ENCODE peak calls at places on chromosomes 7 and 10, in four cellular contexts. X, B, Z and R are unnamed samples.

GRCh38 chr10:7672366-7673134 is 5.8 kb upstream of the ITIH5 start:
- DNase-seq in Z (no peak), B (no peak), X (no peak), R (no peak)

GRCh38 chr7:99733448-99733847 is 1.5 kb downstream of the CYP3A7 start:
- DNase-seq in B (no peak), X (no peak), Z (no peak), R (no peak)

GRCh38 chr7:77538186-77538907 is 1.3 kb downstream of the PTPN12 start:
- DNase-seq in Z (peak; percentile 89), B (peak; percentile 93), X (peak; percentile 83), R (peak; percentile 88)

GRCh38 chr10:78806805-78807221 is 262.0 kb upstream of the ZMIZ1 start:
- DNase-seq in B (no peak), Z (no peak), X (no peak), R (no peak)

GRCh38 chr10:35421553-35422178 is 85.4 kb downstream of the CCNY start:
- DNase-seq in Z (peak; percentile 90), B (peak; percentile 94), X (no peak), R (peak; percentile 71)

GRCh38 chr7:2808891-2809660 is 35.0 kb downstream of the GNA12 start:
- DNase-seq in X (peak; percentile 82), B (no peak), Z (no peak), R (no peak)

GRCh38 chr7:28625446-28625845 is 213.1 kb downstream of the CREB5 start:
- DNase-seq in X (no peak), B (peak; percentile 15), Z (no peak), R (no peak)

GRCh38 chr7:38312776-38313175 is 39.3 kb upstream of the TARP start:
- DNase-seq in Z (no peak), B (no peak), X (no peak), R (no peak)

GRCh38 chr7:82179311-82179710 is 264.3 kb downstream of the CACNA2D1 start:
- DNase-seq in B (peak; percentile 31), X (no peak), Z (no peak), R (no peak)

GRCh38 chr7:134458806-134459698 is at the start of gene AKR1B1:
- DNase-seq in B (peak; percentile 88), X (peak; percentile 95), Z (peak; percentile 82), R (peak; percentile 89)

GRCh38 chr7:155375337-155376277 is 77.9 kb downstream of the INSIG1 start:
- DNase-seq in B (no peak), X (no peak), Z (no peak), R (no peak)

GRCh38 chr7:155750255-155751125 is 61.8 kb downstream of the SHH start:
- DNase-seq in X (no peak), B (no peak), Z (no peak), R (no peak)

GRCh38 chr7:155509025-155509724 is 37.2 kb downstream of the CNPY1 start:
- DNase-seq in X (no peak), Z (no peak), B (no peak), R (no peak)

GRCh38 chr7:38220452-38220851 is 42.4 kb downstream of the STARD3NL start:
- DNase-seq in B (no peak), X (no peak), Z (no peak), R (no peak)

DNA sequence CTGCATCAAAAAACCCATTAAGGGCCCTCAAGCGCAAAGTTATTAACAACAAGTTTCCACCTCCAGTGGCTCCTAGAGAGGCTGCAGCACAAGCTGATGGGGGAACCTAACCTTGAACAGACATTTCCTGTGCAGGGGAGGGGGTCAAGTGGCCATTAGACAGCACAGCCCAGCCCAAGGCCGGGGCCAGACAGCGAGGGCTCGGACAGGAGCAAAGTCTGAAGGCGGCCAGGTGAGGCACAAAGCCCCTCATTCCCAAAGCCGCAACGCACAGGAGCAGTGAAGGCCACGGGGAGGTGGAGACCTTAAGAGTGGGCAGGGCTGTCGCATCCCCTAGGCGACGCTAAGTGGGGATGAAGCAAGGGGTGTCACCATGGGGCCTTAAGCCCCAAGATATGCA is 73.2 kb upstream of the ZNF746 start:
- DNase-seq in Z (no peak), X (no peak), B (no peak), R (no peak)
- H3K36me3 ChIP-seq in Z (peaks cover 2% of the 10 kb centered on the region), X (peaks cover 3% of the 10 kb centered on the region), B (peaks cover 10% of the 10 kb centered on the region), R (peaks cover 12% of the 10 kb centered on the region)

DNA sequence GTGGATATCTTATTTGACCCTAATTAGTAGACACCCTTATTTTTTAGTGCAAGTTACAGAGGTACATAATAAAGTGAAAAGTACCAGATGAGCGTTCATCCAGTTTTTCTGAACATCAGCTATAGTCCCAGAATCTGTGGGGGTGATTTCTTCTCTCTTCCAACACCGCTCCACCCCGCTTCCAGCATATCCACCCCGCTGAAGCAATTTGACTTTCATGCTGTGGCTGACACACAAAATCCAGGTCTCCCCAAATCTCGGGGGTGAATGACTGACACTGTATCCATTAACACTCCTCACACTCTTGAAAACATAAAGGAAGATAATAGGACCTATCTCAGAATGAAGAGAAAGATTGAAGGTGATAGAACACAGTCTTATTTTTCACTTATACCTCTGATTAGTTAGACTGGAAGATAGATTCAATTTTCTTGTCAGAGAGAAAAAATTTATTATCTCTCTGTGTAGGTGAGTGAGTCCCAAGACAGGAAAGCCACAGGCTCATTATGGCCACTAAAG is 143.4 kb downstream of the ANLN start:
- DNase-seq in B (no peak), X (no peak), Z (no peak), R (no peak)
- H3K4me3 ChIP-seq in B (no peak overlapping the region), X (no peak overlapping the region), Z (no peak overlapping the region), R (no peak overlapping the region)

GRCh38 chr7:101137651-101138148 is 10.8 kb downstream of the SERPINE1 start:
- DNase-seq in X (no peak), Z (peak; percentile 78), B (no peak), R (no peak)

GRCh38 chr7:101134399-101134980 is 7.6 kb downstream of the SERPINE1 start:
- DNase-seq in X (no peak), Z (peak; percentile 73), B (no peak), R (no peak)

GRCh38 chr7:101138149-101138870 is 11.4 kb downstream of the SERPINE1 start:
- DNase-seq in Z (peak; percentile 97), B (peak; percentile 98), X (no peak), R (peak; percentile 92)

GRCh38 chr7:101140746-101141382 is 13.4 kb upstream of the AP1S1 start:
- DNase-seq in X (no peak), B (no peak), Z (peak; percentile 46), R (no peak)

GRCh38 chr7:101140339-101140699 is 13.4 kb downstream of the SERPINE1 start:
- DNase-seq in B (peak; percentile 57), X (no peak), Z (peak; percentile 51), R (no peak)
- H3K27me3 ChIP-seq in B (no peaks in the 10 kb centered on the region), X (peaks cover 18% of the 10 kb centered on the region), Z (no peaks in the 10 kb centered on the region), R (no peaks in the 10 kb centered on the region)

GRCh38 chr10:87895430-87895829 is 32.0 kb downstream of the PTEN start:
- DNase-seq in X (no peak), B (no peak), Z (no peak), R (no peak)
- H3K36me3 ChIP-seq in X (no peaks in the 10 kb centered on the region), B (peaks cover 8% of the 10 kb centered on the region), Z (no peaks in the 10 kb centered on the region), R (peaks cover 7% of the 10 kb centered on the region)

DNA sequence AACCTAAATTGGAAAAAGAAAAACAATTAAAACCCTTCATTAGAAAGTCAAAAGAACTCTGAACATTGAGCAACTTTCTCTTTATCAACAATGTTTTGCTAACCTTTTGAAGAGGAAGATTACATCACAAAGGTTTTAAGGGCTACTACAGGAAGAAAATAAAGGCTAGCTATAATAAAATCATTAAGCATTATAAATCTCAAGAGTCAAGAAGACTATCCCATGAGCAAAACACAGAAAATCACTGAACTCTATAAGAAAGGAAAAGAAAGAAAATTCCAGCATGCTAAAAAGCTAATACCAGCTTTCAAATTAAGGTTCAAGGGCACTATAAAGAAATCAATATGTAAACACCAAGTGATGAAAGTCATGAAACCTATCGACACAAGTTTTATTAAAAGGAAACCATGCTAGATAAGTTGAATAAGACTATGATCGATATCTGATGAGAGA is 45.5 kb upstream of the C1GALT1 start:
- DNase-seq in B (no peak), Z (no peak), X (no peak), R (no peak)
- H3K4me3 ChIP-seq in B (no peak overlapping the region), Z (no peak overlapping the region), X (no peak overlapping the region), R (no peak overlapping the region)

GRCh38 chr7:31067491-31067890 is 15.4 kb downstream of the ADCYAP1R1 start:
- DNase-seq in Z (no peak), X (no peak), B (no peak), R (no peak)
- H3K27me3 ChIP-seq in Z (no peaks in the 10 kb centered on the region), X (no peaks in the 10 kb centered on the region), B (peaks cover 10% of the 10 kb centered on the region), R (no peaks in the 10 kb centered on the region)

GRCh38 chr10:125115409-125115808 is 45.0 kb downstream of the CTBP2 start:
- DNase-seq in Z (no peak), B (no peak), X (peak; percentile 28), R (no peak)
- H3K36me3 ChIP-seq in Z (no peaks in the 10 kb centered on the region), B (peaks cover 1% of the 10 kb centered on the region), X (no peaks in the 10 kb centered on the region), R (peaks cover 36% of the 10 kb centered on the region)

GRCh38 chr7:56081626-56082340 is 11.0 kb downstream of the PHKG1 start:
- DNase-seq in X (peak; percentile 68), B (no peak), Z (no peak), R (no peak)

GRCh38 chr7:56078196-56078595 is 14.1 kb downstream of the SUMF2 start:
- DNase-seq in B (no peak), Z (no peak), X (peak; percentile 75), R (no peak)

GRCh38 chr7:56083150-56083785 is 9.5 kb downstream of the PHKG1 start:
- DNase-seq in X (peak; percentile 72), B (no peak), Z (no peak), R (no peak)

GRCh38 chr7:56077681-56078080 is 13.6 kb downstream of the SUMF2 start:
- DNase-seq in Z (no peak), X (peak; percentile 23), B (no peak), R (no peak)

DNA sequence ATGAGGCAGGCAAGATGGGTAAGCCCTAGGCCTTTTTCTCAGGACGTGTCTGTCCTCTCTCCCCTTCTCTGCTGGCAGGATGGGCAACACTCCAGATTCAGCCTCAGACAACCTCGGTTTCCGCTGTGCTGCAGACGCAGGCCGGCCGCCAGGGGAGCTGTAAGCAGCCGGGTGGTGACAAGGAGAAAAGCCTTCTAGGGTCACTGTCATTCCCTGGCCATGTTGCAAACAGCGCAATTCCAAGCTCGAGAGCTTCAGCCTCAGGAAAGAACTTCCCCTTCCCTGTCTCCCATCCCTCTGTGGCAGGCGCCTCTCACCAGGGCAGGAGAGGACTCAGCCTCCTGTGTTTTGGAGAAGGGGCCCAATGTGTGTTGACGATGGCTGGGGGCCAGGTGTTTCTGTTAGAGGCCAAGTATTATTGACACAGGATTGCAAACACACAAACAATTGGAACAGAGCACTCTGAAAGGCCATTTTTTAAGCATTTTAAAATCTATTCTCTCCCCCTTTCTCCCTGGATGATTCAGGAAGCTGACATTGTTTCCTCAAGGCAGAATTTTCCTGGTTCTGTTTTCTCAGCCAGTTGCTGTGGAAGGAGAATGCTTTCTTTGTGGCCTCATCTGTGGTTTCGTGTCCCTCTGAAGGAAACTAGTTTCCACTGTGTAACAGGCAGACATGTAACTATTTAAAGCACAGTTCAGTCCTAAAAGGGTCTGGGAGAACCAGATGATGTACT is 13.1 kb downstream of the PHKG1 start:
- DNase-seq in B (peak; percentile 71), Z (peak; percentile 62), X (peak; percentile 74), R (peak; percentile 59)
- H3K4me3 ChIP-seq in B (no peak overlapping the region), Z (no peak overlapping the region), X (no peak overlapping the region), R (no peak overlapping the region)